ENCODE peak calls at places on chromosome 6, in six cellular contexts. One of them, this sample, is unnamed.

GRCh38 chr6:7920425-7920824 is 9.8 kb upstream of the TXNDC5 start:
- ATAC-seq in GM12878: no peak
- ATAC-seq in HepG2: no peak
- ATAC-seq in K562: no peak
- ATAC-seq in upper lobe of left lung: no peak
- ATAC-seq in A549: no peak
- ATAC-seq in this sample: no peak

GRCh38 chr6:75481394-75481793 is 12.2 kb downstream of the FILIP1 start:
- ATAC-seq in A549: no peak
- ATAC-seq in GM12878: peak
- ATAC-seq in K562: no peak
- ATAC-seq in upper lobe of left lung: peak
- ATAC-seq in HepG2: no peak
- ATAC-seq in this sample: peak

GRCh38 chr6:69816017-69816416 is 19.2 kb upstream of the LMBRD1 start:
- ATAC-seq in GM12878: peak
- ATAC-seq in K562: no peak
- ATAC-seq in A549: no peak
- ATAC-seq in upper lobe of left lung: no peak
- ATAC-seq in HepG2: no peak
- ATAC-seq in this sample: no peak

GRCh38 chr6:11789754-11790153 is 11.2 kb upstream of the ADTRP start:
- ATAC-seq in K562: no peak
- ATAC-seq in upper lobe of left lung: peak
- ATAC-seq in GM12878: no peak
- ATAC-seq in A549: no peak
- ATAC-seq in HepG2: no peak
- ATAC-seq in this sample: no peak

GRCh38 chr6:26250806-26251075 is 114.3 kb upstream of the BTN3A2 start:
- ATAC-seq in GM12878: peak
- ATAC-seq in A549: no peak
- ATAC-seq in upper lobe of left lung: peak
- ATAC-seq in HepG2: no peak
- ATAC-seq in K562: no peak
- ATAC-seq in this sample: no peak

GRCh38 chr6:12602951-12603710 is 113.4 kb upstream of the PHACTR1 start:
- ATAC-seq in HepG2: peak
- ATAC-seq in upper lobe of left lung: peak
- ATAC-seq in K562: peak
- ATAC-seq in GM12878: peak
- ATAC-seq in A549: peak
- ATAC-seq in this sample: peak

GRCh38 chr6:7172605-7173185 is 64.9 kb downstream of the RREB1 start:
- ATAC-seq in upper lobe of left lung: peak
- ATAC-seq in GM12878: no peak
- ATAC-seq in HepG2: no peak
- ATAC-seq in K562: peak
- ATAC-seq in A549: no peak
- ATAC-seq in this sample: no peak

GRCh38 chr6:33061987-33062386 is 11.5 kb downstream of the HLA-DPA1 start:
- ATAC-seq in GM12878: peak
- ATAC-seq in K562: peak
- ATAC-seq in HepG2: no peak
- ATAC-seq in A549: no peak
- ATAC-seq in upper lobe of left lung: no peak
- ATAC-seq in this sample: no peak

GRCh38 chr6:170035104-170035503 is 255.8 kb downstream of the DLL1 start:
- ATAC-seq in A549: no peak
- ATAC-seq in HepG2: no peak
- ATAC-seq in GM12878: no peak
- ATAC-seq in upper lobe of left lung: no peak
- ATAC-seq in K562: no peak
- ATAC-seq in this sample: no peak

GRCh38 chr6:7939864-7940228 is 29.3 kb upstream of the TXNDC5 start:
- ATAC-seq in HepG2: peak
- ATAC-seq in K562: peak
- ATAC-seq in upper lobe of left lung: no peak
- ATAC-seq in A549: no peak
- ATAC-seq in GM12878: peak
- ATAC-seq in this sample: no peak

GRCh38 chr6:156474507-156475120 is 302.6 kb upstream of the ARID1B start:
- ATAC-seq in HepG2: no peak
- ATAC-seq in GM12878: peak
- ATAC-seq in K562: no peak
- ATAC-seq in upper lobe of left lung: no peak
- ATAC-seq in A549: no peak
- ATAC-seq in this sample: no peak

GRCh38 chr6:29653452-29654038 is 3.3 kb upstream of the MOG start:
- ATAC-seq in A549: no peak
- ATAC-seq in upper lobe of left lung: peak
- ATAC-seq in HepG2: no peak
- ATAC-seq in K562: peak
- ATAC-seq in GM12878: peak
- ATAC-seq in this sample: no peak

GRCh38 chr6:151690303-151690702 is 117.2 kb upstream of the ESR1 start:
- ATAC-seq in upper lobe of left lung: peak
- ATAC-seq in HepG2: no peak
- ATAC-seq in K562: no peak
- ATAC-seq in GM12878: peak
- ATAC-seq in A549: no peak
- ATAC-seq in this sample: peak

GRCh38 chr6:167797079-167797870 is 29.4 kb upstream of the AFDN start:
- ATAC-seq in GM12878: no peak
- ATAC-seq in upper lobe of left lung: peak
- ATAC-seq in HepG2: no peak
- ATAC-seq in A549: no peak
- ATAC-seq in K562: peak
- ATAC-seq in this sample: no peak

GRCh38 chr6:111849298-111849697 is 24.0 kb downstream of the FYN start:
- ATAC-seq in K562: peak
- ATAC-seq in upper lobe of left lung: no peak
- ATAC-seq in GM12878: no peak
- ATAC-seq in A549: no peak
- ATAC-seq in HepG2: no peak
- ATAC-seq in this sample: no peak

GRCh38 chr6:11538049-11538798 is 675 bp downstream of the TMEM170B start:
- ATAC-seq in GM12878: peak
- ATAC-seq in K562: peak
- ATAC-seq in upper lobe of left lung: peak
- ATAC-seq in HepG2: peak
- ATAC-seq in A549: peak
- ATAC-seq in this sample: peak

GRCh38 chr6:6645266-6645917 is 56.9 kb downstream of the LY86 start:
- ATAC-seq in HepG2: no peak
- ATAC-seq in A549: no peak
- ATAC-seq in upper lobe of left lung: no peak
- ATAC-seq in K562: no peak
- ATAC-seq in GM12878: no peak
- ATAC-seq in this sample: no peak

GRCh38 chr6:164106345-164106769 is 691.8 kb downstream of the QKI start:
- ATAC-seq in GM12878: peak
- ATAC-seq in K562: peak
- ATAC-seq in upper lobe of left lung: peak
- ATAC-seq in HepG2: peak
- ATAC-seq in A549: peak
- ATAC-seq in this sample: no peak

GRCh38 chr6:8225113-8225512 is 122.8 kb upstream of the EEF1E1 start:
- ATAC-seq in upper lobe of left lung: no peak
- ATAC-seq in GM12878: no peak
- ATAC-seq in K562: no peak
- ATAC-seq in A549: no peak
- ATAC-seq in HepG2: no peak
- ATAC-seq in this sample: no peak

GRCh38 chr6:24251339-24251738 is 106.5 kb downstream of the DCDC2 start:
- ATAC-seq in HepG2: no peak
- ATAC-seq in A549: no peak
- ATAC-seq in K562: no peak
- ATAC-seq in GM12878: no peak
- ATAC-seq in upper lobe of left lung: no peak
- ATAC-seq in this sample: no peak
- H3K27ac ChIP-seq in HepG2: no peak
- H3K27ac ChIP-seq in A549: no peak
- H3K27ac ChIP-seq in K562: no peak
- H3K27ac ChIP-seq in GM12878: no peak
- H3K27ac ChIP-seq in upper lobe of left lung: no peak
- H3K27ac ChIP-seq in this sample: no peak

GRCh38 chr6:158631678-158632537 is 12.6 kb downstream of the DYNLT1 start:
- ATAC-seq in A549: peak
- ATAC-seq in K562: peak
- ATAC-seq in upper lobe of left lung: peak
- ATAC-seq in GM12878: no peak
- ATAC-seq in HepG2: no peak
- ATAC-seq in this sample: peak
- TF ChIP-seq EP300 in A549: no peak
- TF ChIP-seq EP300 in K562: peak
- TF ChIP-seq EP300 in upper lobe of left lung: no peak
- TF ChIP-seq EP300 in GM12878: no peak
- TF ChIP-seq EP300 in HepG2: no peak
- TF ChIP-seq EP300 in this sample: no peak

GRCh38 chr6:2971420-2972218 is at the start of gene SERPINB6:
- ATAC-seq in K562: peak
- ATAC-seq in GM12878: no peak
- ATAC-seq in upper lobe of left lung: peak
- ATAC-seq in A549: peak
- ATAC-seq in HepG2: peak
- ATAC-seq in this sample: peak
- TF ChIP-seq POLR2A in K562: peak
- TF ChIP-seq POLR2A in GM12878: no peak
- TF ChIP-seq POLR2A in upper lobe of left lung: peak
- TF ChIP-seq POLR2A in A549: peak
- TF ChIP-seq POLR2A in HepG2: peak
- TF ChIP-seq POLR2A in this sample: no peak

GRCh38 chr6:137334094-137334493 is 114.9 kb upstream of the IFNGR1 start:
- ATAC-seq in A549: no peak
- ATAC-seq in HepG2: no peak
- ATAC-seq in GM12878: no peak
- ATAC-seq in upper lobe of left lung: no peak
- ATAC-seq in K562: no peak
- ATAC-seq in this sample: no peak
- H3K27ac ChIP-seq in A549: no peak
- H3K27ac ChIP-seq in HepG2: no peak
- H3K27ac ChIP-seq in GM12878: no peak
- H3K27ac ChIP-seq in upper lobe of left lung: no peak
- H3K27ac ChIP-seq in K562: no peak
- H3K27ac ChIP-seq in this sample: no peak

GRCh38 chr6:28335040-28335563 is 846 bp downstream of the ZSCAN31 start:
- ATAC-seq in A549: no peak
- ATAC-seq in HepG2: peak
- ATAC-seq in upper lobe of left lung: no peak
- ATAC-seq in K562: peak
- ATAC-seq in GM12878: peak
- ATAC-seq in this sample: no peak
- TF ChIP-seq EP300 in A549: no peak
- TF ChIP-seq EP300 in HepG2: no peak
- TF ChIP-seq EP300 in upper lobe of left lung: no peak
- TF ChIP-seq EP300 in K562: peak
- TF ChIP-seq EP300 in GM12878: no peak
- TF ChIP-seq EP300 in this sample: no peak

DNA sequence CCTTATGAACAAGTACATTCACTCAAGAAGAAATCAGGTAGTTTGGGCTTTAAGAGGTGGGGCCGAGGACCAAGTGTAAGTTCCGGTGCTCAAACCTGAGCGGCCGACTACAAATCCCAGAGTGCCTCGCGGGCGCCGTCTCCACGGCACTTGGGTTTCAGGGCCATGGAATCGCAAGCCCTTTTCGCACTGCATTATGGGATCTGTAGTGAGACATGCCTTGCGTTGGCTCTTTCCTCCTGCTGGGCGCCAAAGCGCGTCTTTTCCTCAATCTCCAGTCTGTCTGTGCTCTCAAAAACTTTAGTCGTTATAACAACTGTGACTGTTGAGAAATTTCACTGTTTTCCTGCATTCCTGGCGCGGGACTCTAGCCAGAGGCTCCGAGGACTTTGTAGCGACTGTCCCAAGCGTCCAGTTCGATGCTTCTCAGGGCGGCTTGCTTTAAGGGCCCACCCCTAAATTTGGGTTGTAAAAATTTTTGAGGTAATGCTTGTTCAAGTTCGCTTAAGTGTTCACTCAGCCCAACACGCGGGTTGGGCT is 408 bp upstream of the FBXO9 start:
- ATAC-seq in K562: peak
- ATAC-seq in A549: peak
- ATAC-seq in GM12878: peak
- ATAC-seq in HepG2: peak
- ATAC-seq in upper lobe of left lung: peak
- ATAC-seq in this sample: peak
- TF ChIP-seq POLR2A in K562: no peak
- TF ChIP-seq POLR2A in A549: no peak
- TF ChIP-seq POLR2A in GM12878: no peak
- TF ChIP-seq POLR2A in HepG2: no peak
- TF ChIP-seq POLR2A in upper lobe of left lung: no peak
- TF ChIP-seq POLR2A in this sample: no peak

GRCh38 chr6:105993769-105994521 is 92.2 kb upstream of the PRDM1 start:
- ATAC-seq in HepG2: no peak
- ATAC-seq in A549: no peak
- ATAC-seq in K562: no peak
- ATAC-seq in GM12878: no peak
- ATAC-seq in upper lobe of left lung: peak
- ATAC-seq in this sample: peak

GRCh38 chr6:105993341-105993740 is 92.8 kb upstream of the PRDM1 start:
- ATAC-seq in A549: no peak
- ATAC-seq in HepG2: no peak
- ATAC-seq in K562: no peak
- ATAC-seq in upper lobe of left lung: no peak
- ATAC-seq in GM12878: no peak
- ATAC-seq in this sample: no peak

GRCh38 chr6:105992315-105992961 is 93.7 kb upstream of the PRDM1 start:
- ATAC-seq in HepG2: peak
- ATAC-seq in GM12878: peak
- ATAC-seq in K562: peak
- ATAC-seq in A549: peak
- ATAC-seq in upper lobe of left lung: peak
- ATAC-seq in this sample: peak

GRCh38 chr6:105994522-105995402 is 91.4 kb upstream of the PRDM1 start:
- ATAC-seq in GM12878: peak
- ATAC-seq in K562: no peak
- ATAC-seq in HepG2: no peak
- ATAC-seq in A549: peak
- ATAC-seq in upper lobe of left lung: peak
- ATAC-seq in this sample: peak

DNA sequence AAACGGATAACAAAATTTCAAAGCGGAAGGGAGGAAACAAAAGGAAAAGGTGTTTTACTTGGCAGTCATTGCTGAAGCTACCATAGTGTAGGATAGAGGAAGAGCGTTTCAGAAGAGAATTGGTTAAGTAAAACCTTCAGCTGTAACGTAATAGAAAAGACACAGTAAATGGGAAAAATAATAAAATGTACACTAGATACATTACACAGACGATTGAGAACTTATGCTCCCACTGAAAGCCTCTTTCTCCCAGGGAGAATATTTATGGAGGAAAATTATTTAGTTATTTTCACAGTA is 90.8 kb upstream of the PRDM1 start:
- ATAC-seq in A549: no peak
- ATAC-seq in HepG2: no peak
- ATAC-seq in upper lobe of left lung: no peak
- ATAC-seq in GM12878: no peak
- ATAC-seq in K562: no peak
- ATAC-seq in this sample: no peak
- H3K27ac ChIP-seq in A549: peak
- H3K27ac ChIP-seq in HepG2: no peak
- H3K27ac ChIP-seq in upper lobe of left lung: peak
- H3K27ac ChIP-seq in GM12878: no peak
- H3K27ac ChIP-seq in K562: no peak
- H3K27ac ChIP-seq in this sample: peak